ENCODE peak calls at places on chromosomes 11 and 22, in five cellular contexts. U is kidney epithelial cell, S is BE2C, R is H9, E is colonic mucosa. P is an unnamed sample.

GRCh38 chr22:46335201-46336118 is at the start of gene TRMU:
- DNase-seq in U (peak), S (peak), R (peak), E (peak), P (peak)

GRCh38 chr22:48953103-48953720 is 874.5 kb downstream of the BRD1 start:
- DNase-seq in U (no peak), S (no peak), R (no peak), E (peak), P (no peak)

GRCh38 chr22:21051145-21051835 is 5.5 kb downstream of the LRRC74B start:
- DNase-seq in U (no peak), S (no peak), R (no peak), E (no peak), P (no peak)

GRCh38 chr22:37618072-37618656 is 9.5 kb downstream of the GGA1 start:
- DNase-seq in U (no peak), S (no peak), R (no peak), E (no peak), P (no peak)

GRCh38 chr22:45314054-45314721 is 4.5 kb downstream of the FAM118A start:
- DNase-seq in U (no peak), S (peak), R (no peak), E (peak), P (no peak)

GRCh38 chr22:39658367-39658766 is 87.8 kb downstream of the CACNA1I start:
- DNase-seq in U (no peak), S (no peak), R (no peak), E (no peak), P (no peak)

GRCh38 chr11:1194231-1194976 is 28.5 kb upstream of the MUC5B start:
- DNase-seq in U (no peak), S (no peak), R (no peak), E (no peak), P (no peak)

GRCh38 chr11:131079036-131079435 is 162.8 kb upstream of the SNX19 start:
- DNase-seq in U (no peak), S (no peak), R (no peak), E (no peak), P (no peak)

GRCh38 chr11:96103102-96103501 is 179.2 kb upstream of the MTMR2 start:
- DNase-seq in U (no peak), S (no peak), R (no peak), E (no peak), P (no peak)

GRCh38 chr11:34916810-34917780 is 677 bp downstream of the PDHX start:
- DNase-seq in U (no peak), S (no peak), R (no peak), E (no peak), P (no peak)

GRCh38 chr11:17570034-17570433 is 23.0 kb downstream of the OTOG start:
- DNase-seq in U (no peak), S (no peak), R (peak), E (no peak), P (no peak)

GRCh38 chr11:134527382-134528243 is 115.6 kb upstream of the B3GAT1 start:
- DNase-seq in U (no peak), S (peak), R (peak), E (peak), P (peak)

GRCh38 chr11:17432041-17432440 is 43.6 kb upstream of the KCNJ11 start:
- DNase-seq in U (no peak), S (no peak), R (no peak), E (no peak), P (peak)

GRCh38 chr11:86018249-86018648 is 50.6 kb downstream of the PICALM start:
- DNase-seq in U (no peak), S (no peak), R (no peak), E (no peak), P (no peak)

GRCh38 chr22:46370584-46371373 is 35.3 kb downstream of the TRMU start:
- DNase-seq in U (no peak), S (no peak), R (no peak), E (peak), P (no peak)

GRCh38 chr11:64649304-64649703 is 58.3 kb downstream of the SLC22A12 start:
- DNase-seq in U (no peak), S (peak), R (peak), E (no peak), P (peak)

GRCh38 chr11:29534831-29535230 is 482.0 kb downstream of the KCNA4 start:
- DNase-seq in U (no peak), S (no peak), R (no peak), E (no peak), P (no peak)

GRCh38 chr11:130431337-130431773 is 2.9 kb upstream of the ADAMTS8 start:
- DNase-seq in U (no peak), S (peak), R (peak), E (peak), P (peak)

GRCh38 chr22:50136431-50137047 is 34.0 kb upstream of the PANX2 start:
- DNase-seq in U (no peak), S (no peak), R (no peak), E (no peak), P (no peak)

GRCh38 chr11:63612181-63612580 is 2.1 kb downstream of the PLAAT3 start:
- DNase-seq in U (no peak), S (no peak), R (no peak), E (no peak), P (no peak)

GRCh38 chr11:8732748-8733241 is 50.2 kb downstream of the RPL27A start:
- DNase-seq in U (no peak), S (no peak), R (no peak), E (no peak), P (no peak)

GRCh38 chr11:67099841-67100324 is 19.2 kb upstream of the KDM2A start:
- DNase-seq in U (no peak), S (no peak), R (no peak), E (no peak), P (no peak)

DNA sequence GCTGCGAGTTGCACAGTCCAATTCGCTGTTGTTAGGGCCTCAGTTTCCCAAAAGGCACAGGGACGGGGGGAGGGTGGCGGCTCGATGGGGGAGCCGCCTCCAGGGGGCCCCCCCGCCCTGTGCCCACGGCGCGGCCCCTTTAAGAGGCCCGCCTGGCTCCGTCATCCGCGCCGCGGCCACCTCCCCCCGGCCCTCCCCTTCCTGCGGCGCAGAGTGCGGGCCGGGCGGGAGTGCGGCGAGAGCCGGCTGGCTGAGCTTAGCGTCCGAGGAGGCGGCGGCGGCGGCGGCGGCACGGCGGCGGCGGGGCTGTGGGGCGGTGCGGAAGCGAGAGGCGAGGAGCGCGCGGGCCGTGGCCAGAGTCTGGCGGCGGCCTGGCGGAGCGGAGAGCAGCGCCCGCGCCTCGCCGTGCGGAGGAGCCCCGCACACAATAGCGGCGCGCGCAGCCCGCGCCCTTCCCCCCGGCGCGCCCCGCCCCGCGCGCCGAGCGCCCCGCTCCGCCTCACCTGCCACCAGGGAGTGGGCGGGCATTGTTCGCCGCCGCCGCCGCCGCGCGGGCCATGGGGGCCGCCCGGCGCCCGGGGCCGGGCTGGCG is at the start of gene BCR:
- DNase-seq in U (no peak), S (peak), R (no peak), E (peak), P (peak)
- TF ChIP-seq CTCF in U (no peak), S (no peak), R (no peak), E (no peak), P (peak)

GRCh38 chr11:126948563-126948962 is 52.0 kb downstream of the KIRREL3 start:
- DNase-seq in U (no peak), S (no peak), R (no peak), E (no peak), P (no peak)
- TF ChIP-seq CTCF in U (no peak), S (no peak), R (no peak), E (no peak), P (no peak)

GRCh38 chr11:65743928-65744698 is 23.5 kb upstream of the RNASEH2C start:
- DNase-seq in U (no peak), S (peak), R (peak), E (peak), P (peak)
- TF ChIP-seq CTCF in U (peak), S (peak), R (peak), E (no peak), P (peak)

GRCh38 chr22:24270556-24271405 is at the start of gene SPECC1L:
- DNase-seq in U (peak), S (peak), R (peak), E (peak), P (peak)
- TF ChIP-seq CTCF in U (peak), S (no peak), R (no peak), E (no peak), P (peak)

GRCh38 chr22:17095538-17095937 is 10.7 kb downstream of the IL17RA start:
- DNase-seq in U (no peak), S (no peak), R (no peak), E (no peak), P (peak)
- TF ChIP-seq CTCF in U (peak), S (peak), R (peak), E (no peak), P (peak)

P was measured in WERI-Rb-1.